ENCODE peak calls at places on chromosomes 16 and 17, in ten cellular contexts. G, U, L, A, N, X, F, Z, E and W are unnamed samples.

GRCh38 chr16:22323998-22324786 is 27.0 kb downstream of the POLR3E start:
- DNase-seq in G (no peak), U (no peak), L (no peak), A (no peak), N (no peak), X (no peak), F (no peak), Z (no peak), E (no peak), W (no peak)

GRCh38 chr17:27473748-27474609 is 17.7 kb downstream of the KSR1 start:
- DNase-seq in G (peak; percentile 76), U (no peak), L (peak; percentile 76), A (no peak), N (peak; percentile 78), X (no peak), F (peak; percentile 12), Z (peak; percentile 52), E (no peak), W (no peak)

GRCh38 chr16:1159973-1160772 is 7.3 kb downstream of the CACNA1H start:
- DNase-seq in G (peak; percentile 47), U (no peak), L (no peak), A (no peak), N (no peak), X (no peak), F (no peak), Z (no peak), E (no peak), W (no peak)

GRCh38 chr17:81641825-81642489 is 5.0 kb downstream of the TSPAN10 start:
- DNase-seq in G (no peak), U (no peak), L (no peak), A (no peak), N (no peak), X (no peak), F (no peak), Z (no peak), E (peak; percentile 81), W (peak; percentile 24)

GRCh38 chr17:77810536-77810935 is 148.0 kb upstream of the TNRC6C start:
- DNase-seq in G (peak; percentile 53), U (peak; percentile 31), L (no peak), A (no peak), N (no peak), X (no peak), F (no peak), Z (no peak), E (peak; percentile 58), W (no peak)

GRCh38 chr17:82884923-82885322 is 45.1 kb upstream of the ZNF750 start:
- DNase-seq in G (no peak), U (no peak), L (peak; percentile 74), A (no peak), N (peak; percentile 37), X (no peak), F (no peak), Z (no peak), E (no peak), W (no peak)

GRCh38 chr17:62704381-62704971 is 77.0 kb downstream of the MRC2 start:
- DNase-seq in G (no peak), U (peak; percentile 60), L (no peak), A (peak; percentile 48), N (no peak), X (no peak), F (no peak), Z (peak; percentile 58), E (peak; percentile 22), W (no peak)

GRCh38 chr17:16013943-16014407 is 14.4 kb downstream of the TTC19 start:
- DNase-seq in G (no peak), U (no peak), L (no peak), A (peak; percentile 43), N (no peak), X (no peak), F (no peak), Z (peak; percentile 21), E (peak; percentile 67), W (peak; percentile 23)

GRCh38 chr17:50113624-50114320 is 16.2 kb downstream of the SAMD14 start:
- DNase-seq in G (no peak), U (no peak), L (no peak), A (no peak), N (no peak), X (no peak), F (no peak), Z (peak; percentile 30), E (no peak), W (no peak)

GRCh38 chr16:2033057-2033911 is 6.6 kb downstream of the NHERF2 start:
- DNase-seq in G (peak; percentile 81), U (no peak), L (no peak), A (no peak), N (peak; percentile 31), X (no peak), F (no peak), Z (peak; percentile 33), E (peak; percentile 76), W (no peak)

GRCh38 chr17:32281011-32281451 is 15.4 kb downstream of the RHBDL3 start:
- DNase-seq in G (peak; percentile 80), U (no peak), L (no peak), A (no peak), N (no peak), X (no peak), F (no peak), Z (peak; percentile 98), E (no peak), W (no peak)

GRCh38 chr17:61395409-61395982 is 4.1 kb upstream of the TBX2 start:
- DNase-seq in G (no peak), U (no peak), L (no peak), A (no peak), N (no peak), X (no peak), F (no peak), Z (no peak), E (no peak), W (no peak)

GRCh38 chr16:79509906-79510305 is 90.6 kb downstream of the MAF start:
- DNase-seq in G (no peak), U (no peak), L (no peak), A (no peak), N (no peak), X (no peak), F (no peak), Z (no peak), E (no peak), W (no peak)

GRCh38 chr17:385836-386144 is 33.2 kb upstream of the RPH3AL start:
- DNase-seq in G (no peak), U (no peak), L (no peak), A (no peak), N (no peak), X (no peak), F (no peak), Z (no peak), E (no peak), W (no peak)

GRCh38 chr17:68198931-68199836 is 48.7 kb upstream of the AMZ2 start:
- DNase-seq in G (no peak), U (no peak), L (peak; percentile 35), A (peak; percentile 27), N (no peak), X (no peak), F (peak; percentile 41), Z (peak; percentile 66), E (no peak), W (no peak)

GRCh38 chr17:76940738-76941350 is 72.6 kb downstream of the MGAT5B start:
- DNase-seq in G (no peak), U (no peak), L (no peak), A (peak; percentile 56), N (no peak), X (peak; percentile 74), F (no peak), Z (peak; percentile 71), E (no peak), W (no peak)